ENCODE peak calls at places on chromosome 5, in four cellular contexts. One of them, this sample, is unnamed.

GRCh38 chr5:33973271-33973670 is 11.2 kb downstream of the SLC45A2 start:
- DNase-seq in HCT116: no peak
- DNase-seq in K562: no peak
- DNase-seq in HepG2: no peak
- DNase-seq in this sample: no peak

GRCh38 chr5:107893642-107894041 is 222.9 kb upstream of the EFNA5 start:
- DNase-seq in HepG2: no peak
- DNase-seq in K562: no peak
- DNase-seq in HCT116: peak; percentile 23
- DNase-seq in this sample: no peak

GRCh38 chr5:141485305-141486055 is 650 bp downstream of the PCDHGC4 start:
- DNase-seq in K562: no peak
- DNase-seq in HCT116: no peak
- DNase-seq in HepG2: no peak
- DNase-seq in this sample: peak; percentile 57

GRCh38 chr5:149133795-149134777 is 7.2 kb upstream of the ABLIM3 start:
- DNase-seq in K562: peak; percentile 23
- DNase-seq in HCT116: peak; percentile 89
- DNase-seq in HepG2: no peak
- DNase-seq in this sample: no peak

GRCh38 chr5:15604986-15605385 is 105.0 kb downstream of the FBXL7 start:
- DNase-seq in K562: no peak
- DNase-seq in HCT116: no peak
- DNase-seq in HepG2: no peak
- DNase-seq in this sample: no peak

GRCh38 chr5:113052041-113052795 is 75.6 kb downstream of the DCP2 start:
- DNase-seq in K562: no peak
- DNase-seq in HepG2: no peak
- DNase-seq in HCT116: no peak
- DNase-seq in this sample: no peak

GRCh38 chr5:78016831-78017529 is 240.8 kb upstream of the TBCA start:
- DNase-seq in HCT116: no peak
- DNase-seq in K562: no peak
- DNase-seq in HepG2: no peak
- DNase-seq in this sample: no peak

GRCh38 chr5:139638736-139639618 is 9.2 kb upstream of the CXXC5 start:
- DNase-seq in HCT116: no peak
- DNase-seq in HepG2: no peak
- DNase-seq in K562: no peak
- DNase-seq in this sample: peak; percentile 59

GRCh38 chr5:143065185-143065584 is 295.0 kb downstream of the ARHGAP26 start:
- DNase-seq in K562: no peak
- DNase-seq in HepG2: no peak
- DNase-seq in HCT116: no peak
- DNase-seq in this sample: no peak

GRCh38 chr5:172801184-172801671 is 30.2 kb upstream of the DUSP1 start:
- DNase-seq in K562: no peak
- DNase-seq in HepG2: peak; percentile 60
- DNase-seq in HCT116: no peak
- DNase-seq in this sample: no peak

GRCh38 chr5:2909035-2909434 is 157.6 kb upstream of the IRX2 start:
- DNase-seq in HepG2: no peak
- DNase-seq in HCT116: no peak
- DNase-seq in K562: no peak
- DNase-seq in this sample: no peak

GRCh38 chr5:133892774-133893173 is 75.7 kb downstream of the C5orf15 start:
- DNase-seq in K562: no peak
- DNase-seq in HepG2: no peak
- DNase-seq in HCT116: no peak
- DNase-seq in this sample: no peak

GRCh38 chr5:5340206-5340729 is 82.2 kb upstream of the ICE1 start:
- DNase-seq in HepG2: peak; percentile 73
- DNase-seq in HCT116: peak; percentile 80
- DNase-seq in K562: peak; percentile 61
- DNase-seq in this sample: peak; percentile 88

GRCh38 chr5:159353661-159354252 is 23.5 kb upstream of the IL12B start:
- DNase-seq in HCT116: no peak
- DNase-seq in HepG2: no peak
- DNase-seq in K562: no peak
- DNase-seq in this sample: no peak

GRCh38 chr5:96537386-96537785 is 104.3 kb upstream of the PCSK1 start:
- DNase-seq in HepG2: no peak
- DNase-seq in HCT116: no peak
- DNase-seq in K562: no peak
- DNase-seq in this sample: no peak

GRCh38 chr5:73901455-73901854 is 275.5 kb downstream of the ARHGEF28 start:
- DNase-seq in HCT116: no peak
- DNase-seq in HepG2: no peak
- DNase-seq in K562: no peak
- DNase-seq in this sample: no peak

GRCh38 chr5:76705574-76705973 is 10.4 kb upstream of the F2R start:
- DNase-seq in HCT116: no peak
- DNase-seq in K562: no peak
- DNase-seq in HepG2: no peak
- DNase-seq in this sample: no peak

GRCh38 chr5:115369430-115370144 is 73.1 kb upstream of the CCDC112 start:
- DNase-seq in HCT116: no peak
- DNase-seq in K562: no peak
- DNase-seq in HepG2: no peak
- DNase-seq in this sample: no peak

GRCh38 chr5:123571927-123572326 is 60.0 kb downstream of the CSNK1G3 start:
- DNase-seq in HepG2: no peak
- DNase-seq in HCT116: no peak
- DNase-seq in K562: no peak
- DNase-seq in this sample: no peak

GRCh38 chr5:175556794-175557193 is 78.4 kb downstream of the SFXN1 start:
- DNase-seq in HepG2: no peak
- DNase-seq in HCT116: no peak
- DNase-seq in K562: no peak
- DNase-seq in this sample: no peak

GRCh38 chr5:72347801-72348305 is 27.7 kb downstream of the PTCD2 start:
- DNase-seq in HepG2: no peak
- DNase-seq in HCT116: peak; percentile 48
- DNase-seq in K562: no peak
- DNase-seq in this sample: no peak

GRCh38 chr5:84384604-84385575 is at the start of gene EDIL3:
- DNase-seq in K562: no peak
- DNase-seq in HCT116: no peak
- DNase-seq in HepG2: no peak
- DNase-seq in this sample: peak; percentile 62

GRCh38 chr5:139392324-139392677 is 2.6 kb upstream of the MZB1 start:
- DNase-seq in HCT116: no peak
- DNase-seq in K562: no peak
- DNase-seq in HepG2: no peak
- DNase-seq in this sample: no peak

GRCh38 chr5:111454198-111454606 is 58.1 kb downstream of the STARD4 start:
- DNase-seq in K562: no peak
- DNase-seq in HCT116: no peak
- DNase-seq in HepG2: no peak
- DNase-seq in this sample: peak; percentile 67

GRCh38 chr5:41246376-41246775 is 33.0 kb upstream of the C6 start:
- DNase-seq in HepG2: no peak
- DNase-seq in K562: no peak
- DNase-seq in HCT116: peak; percentile 39
- DNase-seq in this sample: no peak

GRCh38 chr5:141758316-141758965 is 76.4 kb upstream of the ARAP3 start:
- DNase-seq in HCT116: no peak
- DNase-seq in HepG2: no peak
- DNase-seq in K562: no peak
- DNase-seq in this sample: no peak

GRCh38 chr5:17151686-17152085 is 65.7 kb upstream of the BASP1 start:
- DNase-seq in HCT116: no peak
- DNase-seq in K562: no peak
- DNase-seq in HepG2: no peak
- DNase-seq in this sample: no peak

GRCh38 chr5:54470191-54470590 is 14.7 kb downstream of the HSPB3 start:
- DNase-seq in HCT116: no peak
- DNase-seq in HepG2: no peak
- DNase-seq in K562: no peak
- DNase-seq in this sample: no peak

GRCh38 chr5:67214713-67215591 is 18.4 kb upstream of the CD180 start:
- DNase-seq in K562: no peak
- DNase-seq in HepG2: no peak
- DNase-seq in HCT116: no peak
- DNase-seq in this sample: no peak
- TF ChIP-seq REST in K562: no peak
- TF ChIP-seq REST in HepG2: no peak
- TF ChIP-seq REST in HCT116: no peak
- TF ChIP-seq REST in this sample: no peak

GRCh38 chr5:81393783-81394718 is at the start of gene ACOT12:
- DNase-seq in HCT116: no peak
- DNase-seq in HepG2: no peak
- DNase-seq in K562: no peak
- DNase-seq in this sample: peak; percentile 73
- TF ChIP-seq YY1 in HCT116: no peak
- TF ChIP-seq YY1 in HepG2: no peak
- TF ChIP-seq YY1 in K562: no peak
- TF ChIP-seq YY1 in this sample: no peak

GRCh38 chr5:90709323-90710148 is 150.9 kb downstream of the ADGRV1 start:
- DNase-seq in HCT116: peak; percentile 40
- DNase-seq in HepG2: peak; percentile 27
- DNase-seq in K562: peak; percentile 20
- DNase-seq in this sample: peak; percentile 58
- TF ChIP-seq REST in HCT116: peak; percentile 36
- TF ChIP-seq REST in HepG2: peak; percentile 42
- TF ChIP-seq REST in K562: no peak
- TF ChIP-seq REST in this sample: peak; percentile 85

GRCh38 chr5:86228147-86228546 is 389.6 kb upstream of the COX7C start:
- DNase-seq in K562: no peak
- DNase-seq in HCT116: no peak
- DNase-seq in HepG2: no peak
- DNase-seq in this sample: no peak

GRCh38 chr5:86232246-86232645 is 385.5 kb upstream of the COX7C start:
- DNase-seq in HepG2: no peak
- DNase-seq in HCT116: no peak
- DNase-seq in K562: no peak
- DNase-seq in this sample: no peak
- TF ChIP-seq YY1 in HepG2: no peak
- TF ChIP-seq YY1 in HCT116: no peak
- TF ChIP-seq YY1 in K562: no peak
- TF ChIP-seq YY1 in this sample: no peak

GRCh38 chr5:50966986-50967385 is 300.5 kb downstream of the PARP8 start:
- DNase-seq in K562: no peak
- DNase-seq in HepG2: no peak
- DNase-seq in HCT116: no peak
- DNase-seq in this sample: peak; percentile 26
- TF ChIP-seq REST in K562: no peak
- TF ChIP-seq REST in HepG2: no peak
- TF ChIP-seq REST in HCT116: no peak
- TF ChIP-seq REST in this sample: no peak

DNA sequence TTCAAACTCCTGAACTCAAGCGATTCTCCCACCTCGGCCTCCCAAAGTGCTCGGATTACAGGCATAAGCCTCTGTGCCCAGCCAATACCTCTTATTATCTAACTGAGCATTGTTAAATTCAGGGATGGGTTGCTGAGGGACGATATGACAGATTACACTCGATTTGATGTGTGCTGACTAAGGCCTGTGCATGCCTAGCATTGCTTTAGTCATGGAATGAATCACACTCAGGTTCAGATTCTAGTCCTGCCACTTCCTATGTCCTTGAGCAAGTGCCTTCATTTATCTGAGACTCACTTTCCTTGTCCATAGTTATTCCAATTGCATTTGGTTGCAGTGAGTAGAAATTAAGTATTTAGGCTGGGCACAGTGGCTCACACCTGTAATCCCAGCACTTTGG is 19.5 kb downstream of the THBS4 start:
- DNase-seq in K562: no peak
- DNase-seq in HepG2: no peak
- DNase-seq in HCT116: no peak
- DNase-seq in this sample: no peak
- TF ChIP-seq YY1 in K562: no peak
- TF ChIP-seq YY1 in HepG2: no peak
- TF ChIP-seq YY1 in HCT116: no peak
- TF ChIP-seq YY1 in this sample: no peak

DNA sequence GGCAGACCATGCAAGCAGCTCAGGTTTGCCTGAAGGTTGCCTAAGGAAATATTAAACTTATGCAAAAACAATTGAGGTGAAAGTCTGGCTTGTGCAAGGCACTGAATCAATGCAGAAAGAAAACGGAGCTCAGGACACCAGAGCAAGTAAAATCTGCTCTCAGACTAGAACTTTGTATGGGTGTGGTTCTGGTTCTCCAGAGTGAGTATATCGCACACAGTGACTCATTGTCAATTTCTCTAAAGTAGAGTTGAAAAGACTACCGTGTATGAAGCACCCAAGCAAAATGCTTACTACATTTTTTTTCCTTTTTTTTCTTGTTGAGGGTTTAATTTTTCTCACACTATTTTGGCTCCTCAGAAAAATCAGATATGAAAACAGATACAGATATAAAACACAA is 650.3 kb upstream of the CDH10 start:
- DNase-seq in HCT116: no peak
- DNase-seq in HepG2: no peak
- DNase-seq in K562: no peak
- DNase-seq in this sample: no peak
- TF ChIP-seq REST in HCT116: no peak
- TF ChIP-seq REST in HepG2: no peak
- TF ChIP-seq REST in K562: no peak
- TF ChIP-seq REST in this sample: no peak

GRCh38 chr5:1729641-1730486 is 69.8 kb downstream of the MRPL36 start:
- DNase-seq in HCT116: no peak
- DNase-seq in HepG2: no peak
- DNase-seq in K562: no peak
- DNase-seq in this sample: peak; percentile 57
- TF ChIP-seq YY1 in HCT116: no peak
- TF ChIP-seq YY1 in HepG2: no peak
- TF ChIP-seq YY1 in K562: no peak
- TF ChIP-seq YY1 in this sample: no peak